ENCODE peak calls at places on chromosomes 16 and 17, in eight cellular contexts. G is neural crest cell, A is left lobe of liver, K is left ventricle myocardium inferior, C is DMS 273 treated with DMSO at 0.1 percent for 48 hours, X is thoracic aorta, T is Ammon's horn, J is neuronal stem cell. U is an unnamed sample.

GRCh38 chr17:59490259-59490658 is 75.2 kb upstream of the DHX40 start:
- DNase-seq in G (no peak), A (no peak), K (no peak), C (no peak), X (no peak), T (no peak), J (no peak), U (no peak)

GRCh38 chr16:30786936-30787612 is at the start of gene ZNF629:
- DNase-seq in G (peak), A (peak), K (peak), C (no peak), X (peak), T (peak), J (peak), U (no peak)

GRCh38 chr17:37770631-37771518 is 26.0 kb upstream of the HNF1B start:
- DNase-seq in G (peak), A (peak), K (peak), C (no peak), X (no peak), T (peak), J (peak), U (peak)

GRCh38 chr16:627458-628239 is 3.1 kb upstream of the WFIKKN1 start:
- DNase-seq in G (no peak), A (peak), K (no peak), C (no peak), X (no peak), T (no peak), J (no peak), U (no peak)

GRCh38 chr17:77315551-77316190 is 174.9 kb downstream of the SEC14L1 start:
- DNase-seq in G (no peak), A (no peak), K (no peak), C (no peak), X (no peak), T (no peak), J (no peak), U (no peak)

GRCh38 chr17:45794840-45795239 is 10.7 kb downstream of the CRHR1 start:
- DNase-seq in G (no peak), A (no peak), K (no peak), C (no peak), X (no peak), T (no peak), J (no peak), U (no peak)

GRCh38 chr16:54493076-54493475 is 206.5 kb upstream of the IRX3 start:
- DNase-seq in G (no peak), A (no peak), K (no peak), C (no peak), X (no peak), T (no peak), J (no peak), U (no peak)

GRCh38 chr17:36942631-36943125 is 5.4 kb downstream of the LHX1 start:
- DNase-seq in G (no peak), A (no peak), K (no peak), C (no peak), X (no peak), T (no peak), J (no peak), U (no peak)